ENCODE peak calls at places on chromosomes 4 and X, in six cellular contexts. One of them, this sample, is unnamed.
A peak's percentile ranks its signal among the peaks of the same experiment; 100 is the strongest.

GRCh38 chrX:107766470-107767140 is 9.0 kb downstream of the TSC22D3 start:
- DNase-seq in GM12865: no peak
- DNase-seq in epithelial cell of esophagus: peak; percentile 76
- DNase-seq in cardiac fibroblast: peak; percentile 78
- DNase-seq in AG09319: no peak
- DNase-seq in GM10248: no peak
- DNase-seq in this sample: no peak

GRCh38 chr4:55635760-55636621 is at the start of gene NMU:
- DNase-seq in GM12865: peak; percentile 60
- DNase-seq in epithelial cell of esophagus: peak; percentile 68
- DNase-seq in cardiac fibroblast: peak; percentile 12
- DNase-seq in AG09319: no peak
- DNase-seq in GM10248: peak; percentile 55
- DNase-seq in this sample: peak; percentile 63

GRCh38 chr4:7049295-7049694 is 6.1 kb downstream of the TADA2B start:
- DNase-seq in GM12865: no peak
- DNase-seq in epithelial cell of esophagus: no peak
- DNase-seq in cardiac fibroblast: no peak
- DNase-seq in AG09319: no peak
- DNase-seq in GM10248: no peak
- DNase-seq in this sample: no peak

GRCh38 chr4:8765631-8766590 is 105.7 kb downstream of the HMX1 start:
- DNase-seq in GM12865: no peak
- DNase-seq in epithelial cell of esophagus: no peak
- DNase-seq in cardiac fibroblast: no peak
- DNase-seq in AG09319: no peak
- DNase-seq in GM10248: no peak
- DNase-seq in this sample: no peak

GRCh38 chr4:181293541-181293940 is 949.7 kb upstream of the TENM3 start:
- DNase-seq in GM12865: no peak
- DNase-seq in epithelial cell of esophagus: no peak
- DNase-seq in cardiac fibroblast: no peak
- DNase-seq in AG09319: no peak
- DNase-seq in GM10248: no peak
- DNase-seq in this sample: no peak

GRCh38 chrX:2549874-2550273 is 49.1 kb upstream of the DHRSX start:
- DNase-seq in GM12865: no peak
- DNase-seq in epithelial cell of esophagus: no peak
- DNase-seq in cardiac fibroblast: no peak
- DNase-seq in AG09319: no peak
- DNase-seq in GM10248: no peak
- DNase-seq in this sample: no peak

GRCh38 chr4:139807483-139807882 is 141.9 kb downstream of the MGST2 start:
- DNase-seq in GM12865: no peak
- DNase-seq in epithelial cell of esophagus: no peak
- DNase-seq in cardiac fibroblast: no peak
- DNase-seq in AG09319: no peak
- DNase-seq in GM10248: no peak
- DNase-seq in this sample: no peak

GRCh38 chr4:51942108-51942832 is 77.9 kb downstream of the LRRC66 start:
- DNase-seq in GM12865: no peak
- DNase-seq in epithelial cell of esophagus: no peak
- DNase-seq in cardiac fibroblast: peak; percentile 14
- DNase-seq in AG09319: no peak
- DNase-seq in GM10248: no peak
- DNase-seq in this sample: no peak

GRCh38 chrX:54230440-54231148 is 47.5 kb upstream of the FAM120C start:
- DNase-seq in GM12865: no peak
- DNase-seq in epithelial cell of esophagus: no peak
- DNase-seq in cardiac fibroblast: peak; percentile 5
- DNase-seq in AG09319: no peak
- DNase-seq in GM10248: no peak
- DNase-seq in this sample: no peak

DNA sequence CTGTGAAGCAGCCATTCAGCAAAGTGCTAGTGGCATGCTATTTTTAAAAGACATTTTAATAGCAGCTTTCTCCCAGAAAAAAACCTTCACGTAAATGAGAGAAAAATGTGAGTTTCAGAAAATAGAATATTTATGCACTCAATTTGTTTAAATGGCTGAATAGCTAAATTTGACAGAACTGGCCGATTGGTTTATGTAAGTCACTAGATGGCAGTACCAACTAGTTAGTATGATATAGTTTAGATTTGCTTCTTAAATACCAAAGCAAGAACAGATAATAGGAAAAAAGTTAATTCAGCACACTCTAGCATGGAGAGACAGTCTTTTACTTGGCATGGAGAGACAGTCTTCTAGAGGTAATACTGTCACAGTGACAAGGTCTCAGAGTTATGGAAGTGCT is 250.1 kb downstream of the SNCA start:
- DNase-seq in GM12865: peak; percentile 5
- DNase-seq in epithelial cell of esophagus: peak; percentile 36
- DNase-seq in cardiac fibroblast: peak; percentile 27
- DNase-seq in AG09319: no peak
- DNase-seq in GM10248: no peak
- DNase-seq in this sample: no peak
- TF ChIP-seq CTCF in GM12865: peak; percentile 4
- TF ChIP-seq CTCF in epithelial cell of esophagus: peak; percentile 26
- TF ChIP-seq CTCF in cardiac fibroblast: peak; percentile 8
- TF ChIP-seq CTCF in AG09319: peak; percentile 36
- TF ChIP-seq CTCF in GM10248: no peak
- TF ChIP-seq CTCF in this sample: no peak

DNA sequence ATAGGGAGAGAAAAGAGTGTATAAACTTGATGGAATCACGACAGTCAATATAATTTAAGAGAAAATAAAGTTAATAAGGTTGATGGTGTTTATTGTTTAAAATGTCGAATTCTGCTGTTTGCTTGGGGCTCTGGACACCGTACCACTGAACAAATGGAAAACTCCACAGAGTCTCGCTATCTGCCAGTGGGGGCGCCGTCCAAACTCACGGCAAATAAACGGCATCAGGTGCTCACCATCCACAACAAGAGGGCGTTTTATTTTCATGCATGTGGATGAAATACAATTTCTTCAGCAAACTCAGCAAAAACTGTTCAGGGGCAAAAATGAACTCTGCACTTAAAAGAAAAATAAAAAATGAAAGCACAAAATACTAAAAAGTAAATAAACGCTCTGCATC is 46.6 kb upstream of the FAM47C start:
- DNase-seq in GM12865: no peak
- DNase-seq in epithelial cell of esophagus: no peak
- DNase-seq in cardiac fibroblast: no peak
- DNase-seq in AG09319: no peak
- DNase-seq in GM10248: no peak
- DNase-seq in this sample: no peak
- TF ChIP-seq CTCF in GM12865: no peak
- TF ChIP-seq CTCF in epithelial cell of esophagus: no peak
- TF ChIP-seq CTCF in cardiac fibroblast: no peak
- TF ChIP-seq CTCF in AG09319: no peak
- TF ChIP-seq CTCF in GM10248: no peak
- TF ChIP-seq CTCF in this sample: no peak

DNA sequence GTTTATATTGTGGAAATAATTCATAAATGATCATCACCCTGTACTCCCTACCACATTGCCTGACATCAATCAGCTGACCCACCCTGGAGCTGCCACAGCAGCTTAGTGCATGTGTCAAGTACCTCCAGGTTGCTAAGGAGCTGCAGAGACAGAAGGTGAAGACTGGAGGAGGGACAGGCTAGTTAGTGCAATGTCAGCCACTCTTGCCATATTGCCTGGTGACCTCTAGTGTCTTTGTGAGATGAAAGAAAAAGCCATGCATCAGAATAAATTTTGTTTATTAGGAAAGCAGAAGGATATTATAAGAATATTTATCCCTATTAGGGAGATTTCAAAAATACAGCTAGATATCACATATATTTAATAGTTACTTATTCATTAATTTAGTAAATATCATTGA is 243.9 kb upstream of the FAT4 start:
- DNase-seq in GM12865: no peak
- DNase-seq in epithelial cell of esophagus: peak; percentile 9
- DNase-seq in cardiac fibroblast: peak; percentile 21
- DNase-seq in AG09319: no peak
- DNase-seq in GM10248: no peak
- DNase-seq in this sample: no peak
- TF ChIP-seq CTCF in GM12865: no peak
- TF ChIP-seq CTCF in epithelial cell of esophagus: no peak
- TF ChIP-seq CTCF in cardiac fibroblast: no peak
- TF ChIP-seq CTCF in AG09319: no peak
- TF ChIP-seq CTCF in GM10248: no peak
- TF ChIP-seq CTCF in this sample: no peak

DNA sequence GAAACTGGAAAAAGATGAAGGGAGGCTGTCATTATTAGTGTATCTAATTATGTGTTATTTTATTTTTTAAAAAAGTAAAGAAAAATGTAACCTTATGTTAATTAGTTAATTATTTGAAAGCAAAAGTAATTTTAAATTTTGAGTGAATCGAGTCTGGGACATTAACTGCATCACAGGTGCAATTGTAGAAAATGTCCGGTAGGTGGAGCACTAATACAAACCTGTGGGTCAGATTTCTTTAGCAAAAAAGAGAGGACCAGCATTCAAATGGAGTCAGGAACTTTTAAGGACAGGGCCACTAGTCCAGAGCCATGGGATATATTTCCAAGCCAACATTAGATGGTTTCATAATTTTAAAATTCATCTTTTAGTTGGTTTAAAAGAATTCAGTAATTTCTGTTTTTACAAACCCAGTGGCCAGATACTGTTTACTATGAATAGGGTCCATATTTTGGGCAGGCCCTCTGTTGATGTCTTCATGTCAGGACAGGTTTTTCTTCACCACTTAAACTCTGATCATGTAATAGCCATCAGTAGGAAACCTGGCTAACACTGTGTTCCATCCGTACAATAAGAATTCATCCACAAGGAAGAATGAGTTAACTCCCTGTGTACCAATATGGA is 27.2 kb downstream of the BST1 start:
- DNase-seq in GM12865: peak; percentile 53
- DNase-seq in epithelial cell of esophagus: peak; percentile 51
- DNase-seq in cardiac fibroblast: peak; percentile 64
- DNase-seq in AG09319: no peak
- DNase-seq in GM10248: peak; percentile 64
- DNase-seq in this sample: peak; percentile 59
- TF ChIP-seq CTCF in GM12865: peak; percentile 68
- TF ChIP-seq CTCF in epithelial cell of esophagus: peak; percentile 78
- TF ChIP-seq CTCF in cardiac fibroblast: peak; percentile 72
- TF ChIP-seq CTCF in AG09319: peak; percentile 74
- TF ChIP-seq CTCF in GM10248: peak; percentile 71
- TF ChIP-seq CTCF in this sample: peak; percentile 81

GRCh38 chr4:53119685-53120084 is 246.2 kb downstream of the SCFD2 start:
- DNase-seq in GM12865: no peak
- DNase-seq in epithelial cell of esophagus: peak; percentile 74
- DNase-seq in cardiac fibroblast: peak; percentile 67
- DNase-seq in AG09319: no peak
- DNase-seq in GM10248: no peak
- DNase-seq in this sample: no peak

GRCh38 chr4:53113433-53114215 is 251.5 kb downstream of the RASL11B start:
- DNase-seq in GM12865: peak; percentile 7
- DNase-seq in epithelial cell of esophagus: peak; percentile 35
- DNase-seq in cardiac fibroblast: peak; percentile 42
- DNase-seq in AG09319: no peak
- DNase-seq in GM10248: no peak
- DNase-seq in this sample: no peak

GRCh38 chr4:53120801-53121200 is 245.1 kb downstream of the SCFD2 start:
- DNase-seq in GM12865: no peak
- DNase-seq in epithelial cell of esophagus: no peak
- DNase-seq in cardiac fibroblast: peak; percentile 5
- DNase-seq in AG09319: no peak
- DNase-seq in GM10248: no peak
- DNase-seq in this sample: no peak

GRCh38 chr4:53118676-53119075 is 247.2 kb downstream of the SCFD2 start:
- DNase-seq in GM12865: no peak
- DNase-seq in epithelial cell of esophagus: no peak
- DNase-seq in cardiac fibroblast: no peak
- DNase-seq in AG09319: no peak
- DNase-seq in GM10248: no peak
- DNase-seq in this sample: no peak

DNA sequence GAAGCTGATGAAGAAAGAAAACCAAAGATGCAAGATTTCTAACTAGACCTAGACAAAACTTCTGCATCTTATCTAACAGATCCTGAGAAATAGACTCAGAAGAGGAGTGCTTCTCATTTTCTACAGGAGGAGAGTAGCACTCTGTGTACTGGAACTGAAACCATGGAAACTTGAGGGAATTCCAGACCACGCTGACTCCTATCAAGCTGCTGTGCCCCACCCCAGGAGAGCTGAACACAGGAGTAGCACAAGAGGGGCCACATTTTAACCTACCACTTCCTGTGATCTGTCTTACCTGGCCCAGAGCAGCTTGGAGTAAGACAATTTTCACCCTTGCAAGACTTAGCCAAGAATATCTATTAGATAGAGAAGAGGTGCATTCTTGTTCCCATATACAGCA is 248.9 kb downstream of the SCFD2 start:
- DNase-seq in GM12865: peak; percentile 12
- DNase-seq in epithelial cell of esophagus: no peak
- DNase-seq in cardiac fibroblast: peak; percentile 35
- DNase-seq in AG09319: no peak
- DNase-seq in GM10248: no peak
- DNase-seq in this sample: no peak
- TF ChIP-seq CTCF in GM12865: no peak
- TF ChIP-seq CTCF in epithelial cell of esophagus: no peak
- TF ChIP-seq CTCF in cardiac fibroblast: no peak
- TF ChIP-seq CTCF in AG09319: no peak
- TF ChIP-seq CTCF in GM10248: no peak
- TF ChIP-seq CTCF in this sample: no peak

GRCh38 chr4:111136438-111136837 is 513.6 kb upstream of the PITX2 start:
- DNase-seq in GM12865: peak; percentile 5
- DNase-seq in epithelial cell of esophagus: peak; percentile 44
- DNase-seq in cardiac fibroblast: peak; percentile 49
- DNase-seq in AG09319: peak; percentile 43
- DNase-seq in GM10248: no peak
- DNase-seq in this sample: no peak
- TF ChIP-seq CTCF in GM12865: peak; percentile 4
- TF ChIP-seq CTCF in epithelial cell of esophagus: peak; percentile 38
- TF ChIP-seq CTCF in cardiac fibroblast: peak; percentile 5
- TF ChIP-seq CTCF in AG09319: peak; percentile 42
- TF ChIP-seq CTCF in GM10248: no peak
- TF ChIP-seq CTCF in this sample: no peak

GRCh38 chrX:41759817-41760216 is 35.8 kb downstream of the GPR82 start:
- DNase-seq in GM12865: peak; percentile 55
- DNase-seq in epithelial cell of esophagus: peak; percentile 11
- DNase-seq in cardiac fibroblast: peak; percentile 67
- DNase-seq in AG09319: no peak
- DNase-seq in GM10248: peak; percentile 25
- DNase-seq in this sample: peak; percentile 14
- TF ChIP-seq CTCF in GM12865: peak; percentile 44
- TF ChIP-seq CTCF in epithelial cell of esophagus: peak; percentile 26
- TF ChIP-seq CTCF in cardiac fibroblast: peak; percentile 64
- TF ChIP-seq CTCF in AG09319: peak; percentile 58
- TF ChIP-seq CTCF in GM10248: peak; percentile 48
- TF ChIP-seq CTCF in this sample: no peak

GRCh38 chr4:28842271-28842670 is 1877.9 kb upstream of the PCDH7 start:
- DNase-seq in GM12865: no peak
- DNase-seq in epithelial cell of esophagus: no peak
- DNase-seq in cardiac fibroblast: no peak
- DNase-seq in AG09319: no peak
- DNase-seq in GM10248: no peak
- DNase-seq in this sample: no peak
- TF ChIP-seq CTCF in GM12865: no peak
- TF ChIP-seq CTCF in epithelial cell of esophagus: no peak
- TF ChIP-seq CTCF in cardiac fibroblast: no peak
- TF ChIP-seq CTCF in AG09319: no peak
- TF ChIP-seq CTCF in GM10248: no peak
- TF ChIP-seq CTCF in this sample: no peak

This sample was measured in GM20000.